ENCODE peak calls at places on chromosomes 12 and 14, in four cellular contexts. One of them, this sample, is unnamed.

GRCh38 chr12:52006726-52007157 is at the start of gene TAMALIN:
- DNase-seq in HFFc6: no peak
- DNase-seq in EL: peak
- DNase-seq in lower leg skin: peak
- DNase-seq in this sample: no peak

GRCh38 chr12:76764856-76765255 is 941 bp downstream of the ZDHHC17 start:
- DNase-seq in HFFc6: no peak
- DNase-seq in EL: peak
- DNase-seq in lower leg skin: no peak
- DNase-seq in this sample: peak

GRCh38 chr14:22448035-22448904 is 140.8 kb downstream of the DAD1 start:
- DNase-seq in HFFc6: no peak
- DNase-seq in EL: no peak
- DNase-seq in lower leg skin: no peak
- DNase-seq in this sample: no peak

GRCh38 chr12:63917864-63918742 is 73.6 kb downstream of the SRGAP1 start:
- DNase-seq in HFFc6: peak
- DNase-seq in EL: peak
- DNase-seq in lower leg skin: no peak
- DNase-seq in this sample: peak

GRCh38 chr14:102255401-102256190 is 49.4 kb downstream of the MOK start:
- DNase-seq in HFFc6: peak
- DNase-seq in EL: peak
- DNase-seq in lower leg skin: no peak
- DNase-seq in this sample: no peak

GRCh38 chr12:19482036-19482435 is 42.7 kb downstream of the AEBP2 start:
- DNase-seq in HFFc6: no peak
- DNase-seq in EL: no peak
- DNase-seq in lower leg skin: no peak
- DNase-seq in this sample: no peak

GRCh38 chr12:26271889-26272492 is 76.6 kb downstream of the SSPN start:
- DNase-seq in HFFc6: peak
- DNase-seq in EL: peak
- DNase-seq in lower leg skin: peak
- DNase-seq in this sample: peak

GRCh38 chr14:39266589-39266870 is 32.8 kb downstream of the MIA2 start:
- DNase-seq in HFFc6: peak
- DNase-seq in EL: peak
- DNase-seq in lower leg skin: peak
- DNase-seq in this sample: no peak

GRCh38 chr12:49339464-49339861 is 2.5 kb upstream of the C1QL4 start:
- DNase-seq in HFFc6: no peak
- DNase-seq in EL: no peak
- DNase-seq in lower leg skin: peak
- DNase-seq in this sample: no peak

GRCh38 chr14:100620437-100621100 is 33.4 kb upstream of the BEGAIN start:
- DNase-seq in HFFc6: no peak
- DNase-seq in EL: no peak
- DNase-seq in lower leg skin: peak
- DNase-seq in this sample: no peak

GRCh38 chr12:49198431-49199155 is 9.7 kb upstream of the TUBA1A start:
- DNase-seq in HFFc6: peak
- DNase-seq in EL: peak
- DNase-seq in lower leg skin: peak
- DNase-seq in this sample: peak

GRCh38 chr12:101696477-101697196 is 803 bp upstream of the CHPT1 start:
- DNase-seq in HFFc6: no peak
- DNase-seq in EL: no peak
- DNase-seq in lower leg skin: peak
- DNase-seq in this sample: no peak

GRCh38 chr14:72111921-72112320 is 179.7 kb downstream of the RGS6 start:
- DNase-seq in HFFc6: no peak
- DNase-seq in EL: no peak
- DNase-seq in lower leg skin: no peak
- DNase-seq in this sample: no peak

GRCh38 chr12:93186621-93187020 is 191.1 kb upstream of the NUDT4 start:
- DNase-seq in HFFc6: no peak
- DNase-seq in EL: no peak
- DNase-seq in lower leg skin: no peak
- DNase-seq in this sample: no peak

GRCh38 chr14:80973918-80974317 is 18.5 kb downstream of the TSHR start:
- DNase-seq in HFFc6: no peak
- DNase-seq in EL: no peak
- DNase-seq in lower leg skin: no peak
- DNase-seq in this sample: no peak